ENCODE peak calls at places on chromosomes 11 and 22, in four cellular contexts. Y, T, F and V are unnamed samples.

GRCh38 chr11:65206441-65206841 is 24.7 kb downstream of the CAPN1 start:
- DNase-seq in Y (no peak), T (no peak), F (no peak), V (no peak)

GRCh38 chr11:19200410-19201201 is 1.2 kb downstream of the CSRP3 start:
- DNase-seq in Y (no peak), T (peak; percentile 32), F (no peak), V (no peak)

GRCh38 chr11:10308208-10308954 is 3.5 kb downstream of the ADM start:
- DNase-seq in Y (no peak), T (no peak), F (no peak), V (no peak)

GRCh38 chr11:126522152-126522551 is 166.7 kb downstream of the ST3GAL4 start:
- DNase-seq in Y (no peak), T (no peak), F (no peak), V (no peak)

GRCh38 chr11:128146926-128147605 is 440.3 kb downstream of the ETS1 start:
- DNase-seq in Y (no peak), T (no peak), F (no peak), V (no peak)

GRCh38 chr11:7904910-7905309 is 26.2 kb downstream of the OR10A6 start:
- DNase-seq in Y (no peak), T (no peak), F (no peak), V (no peak)

GRCh38 chr11:126103150-126103549 is 40.5 kb upstream of the CDON start:
- DNase-seq in Y (no peak), T (no peak), F (no peak), V (no peak)

GRCh38 chr11:61294717-61295595 is at the start of gene VWCE:
- DNase-seq in Y (peak; percentile 68), T (peak; percentile 66), F (peak; percentile 28), V (peak; percentile 49)

GRCh38 chr11:35321111-35321510 is 98.2 kb downstream of the SLC1A2 start:
- DNase-seq in Y (no peak), T (no peak), F (no peak), V (no peak)

GRCh38 chr11:112163875-112164521 is at the start of gene IL18:
- DNase-seq in Y (no peak), T (peak; percentile 84), F (no peak), V (peak; percentile 52)

GRCh38 chr11:47104337-47104950 is 72.2 kb downstream of the ARFGAP2 start:
- DNase-seq in Y (no peak), T (no peak), F (no peak), V (no peak)

GRCh38 chr11:117934526-117935307 is 5.5 kb upstream of the TMPRSS13 start:
- DNase-seq in Y (no peak), T (no peak), F (no peak), V (no peak)

GRCh38 chr11:100778386-100778785 is 91.3 kb downstream of the ARHGAP42 start:
- DNase-seq in Y (no peak), T (no peak), F (no peak), V (no peak)

GRCh38 chr11:12862761-12863469 is 146.2 kb upstream of the RASSF10 start:
- DNase-seq in Y (no peak), T (no peak), F (no peak), V (peak; percentile 57)

GRCh38 chr11:130212431-130212961 is 52.9 kb downstream of the ST14 start:
- DNase-seq in Y (no peak), T (no peak), F (peak; percentile 25), V (no peak)

GRCh38 chr11:2534957-2535672 is 90.3 kb downstream of the KCNQ1 start:
- DNase-seq in Y (no peak), T (no peak), F (no peak), V (no peak)

GRCh38 chr22:48548391-48548790 is 1279.3 kb downstream of the BRD1 start:
- DNase-seq in Y (no peak), T (no peak), F (no peak), V (no peak)

GRCh38 chr11:128568166-128568778 is 19.1 kb downstream of the ETS1 start:
- DNase-seq in Y (no peak), T (no peak), F (no peak), V (no peak)

GRCh38 chr11:126007263-126007662 is 55.4 kb downstream of the CDON start:
- DNase-seq in Y (no peak), T (peak; percentile 3), F (no peak), V (no peak)

GRCh38 chr11:69414773-69415187 is 66.7 kb upstream of the LINC01488 start:
- DNase-seq in Y (no peak), T (no peak), F (no peak), V (no peak)

GRCh38 chr11:85236211-85236610 is 390.9 kb downstream of the DLG2 start:
- DNase-seq in Y (no peak), T (no peak), F (no peak), V (no peak)

GRCh38 chr22:46213052-46213451 is 37.0 kb downstream of the CDPF1 start:
- DNase-seq in Y (no peak), T (no peak), F (no peak), V (no peak)

GRCh38 chr11:31492320-31492913 is 17.0 kb downstream of the IMMP1L start:
- DNase-seq in Y (no peak), T (no peak), F (no peak), V (no peak)

GRCh38 chr22:50310209-50310722 is 2.8 kb upstream of the PLXNB2 start:
- DNase-seq in Y (no peak), T (no peak), F (no peak), V (no peak)

GRCh38 chr11:72635931-72636330 is 38.3 kb downstream of the PDE2A start:
- DNase-seq in Y (no peak), T (no peak), F (no peak), V (no peak)

GRCh38 chr22:27461470-27461869 is 340.1 kb downstream of the MN1 start:
- DNase-seq in Y (no peak), T (peak; percentile 57), F (no peak), V (no peak)

GRCh38 chr11:1907955-1908354 is 11.5 kb upstream of the TNNT3 start:
- DNase-seq in Y (no peak), T (no peak), F (no peak), V (no peak)

GRCh38 chr22:30893434-30894370 is 74.9 kb downstream of the MORC2 start:
- DNase-seq in Y (no peak), T (no peak), F (no peak), V (no peak)

GRCh38 chr11:112005422-112006094 is 19.6 kb upstream of the DLAT start:
- DNase-seq in Y (no peak), T (no peak), F (no peak), V (no peak)

GRCh38 chr22:37633693-37634504 is 5.6 kb upstream of the SH3BP1 start:
- DNase-seq in Y (peak; percentile 49), T (no peak), F (peak; percentile 63), V (peak; percentile 76)